ENCODE peak calls at places on chromosomes 5 and 9, in eight cellular contexts. R is left lung, D is GM23248, K is lower lobe of right lung, U is colonic mucosa, I is SK-N-SH, E is psoas muscle, G is IMR-90. T is an unnamed sample. For H3K36me3 and H3K9me3, the result is how much of the 10 kb centered on the place peaks cover.

GRCh38 chr9:89387970-89388867 is 69.9 kb downstream of the SECISBP2 start:
- DNase-seq in R (peak), D (peak), K (peak), U (peak), I (no peak), E (peak), G (peak), T (no peak)

GRCh38 chr9:125794708-125795107 is 47.5 kb downstream of the PBX3 start:
- DNase-seq in R (no peak), D (no peak), K (no peak), U (no peak), I (no peak), E (no peak), G (no peak), T (no peak)

GRCh38 chr5:966941-967340 is 41.7 kb upstream of the NKD2 start:
- DNase-seq in R (no peak), D (no peak), K (no peak), U (no peak), I (no peak), E (no peak), G (no peak), T (no peak)

GRCh38 chr5:13027886-13028285 is 916.6 kb downstream of the DNAH5 start:
- DNase-seq in R (no peak), D (no peak), K (no peak), U (no peak), I (no peak), E (no peak), G (no peak), T (no peak)

GRCh38 chr5:132289097-132289496 is 5.1 kb upstream of the SLC22A4 start:
- DNase-seq in R (no peak), D (peak), K (no peak), U (no peak), I (no peak), E (no peak), G (no peak), T (no peak)

GRCh38 chr9:136120119-136120393 is 1.4 kb upstream of the TMEM250 start:
- DNase-seq in R (no peak), D (no peak), K (no peak), U (peak), I (no peak), E (no peak), G (no peak), T (no peak)

GRCh38 chr5:73028991-73029540 is 73.2 kb downstream of the FCHO2 start:
- DNase-seq in R (no peak), D (peak), K (no peak), U (no peak), I (no peak), E (no peak), G (peak), T (no peak)

GRCh38 chr9:130069048-130069447 is 15.3 kb downstream of the GPR107 start:
- DNase-seq in R (no peak), D (no peak), K (no peak), U (no peak), I (no peak), E (no peak), G (no peak), T (no peak)

GRCh38 chr9:88749420-88749819 is 214.4 kb downstream of the NXNL2 start:
- DNase-seq in R (no peak), D (peak), K (no peak), U (no peak), I (no peak), E (no peak), G (peak), T (no peak)

GRCh38 chr9:128159073-128159783 is 837 bp upstream of the BBLN start:
- DNase-seq in R (peak), D (peak), K (no peak), U (peak), I (no peak), E (no peak), G (no peak), T (no peak)

GRCh38 chr5:134101686-134102439 is 12.6 kb upstream of the TCF7 start:
- DNase-seq in R (peak), D (peak), K (peak), U (peak), I (peak), E (peak), G (no peak), T (peak)

GRCh38 chr9:18825775-18826174 is 207.2 kb downstream of the SAXO1 start:
- DNase-seq in R (no peak), D (no peak), K (no peak), U (no peak), I (no peak), E (no peak), G (peak), T (no peak)

GRCh38 chr5:117547192-117547591 is 972.6 kb upstream of the SEMA6A start:
- DNase-seq in R (no peak), D (no peak), K (no peak), U (no peak), I (no peak), E (no peak), G (no peak), T (no peak)

GRCh38 chr5:34008721-34009120 is 871 bp upstream of the AMACR start:
- DNase-seq in R (no peak), D (no peak), K (no peak), U (no peak), I (no peak), E (no peak), G (no peak), T (no peak)

GRCh38 chr5:160506006-160507004 is 84.7 kb downstream of the PTTG1 start:
- DNase-seq in R (no peak), D (peak), K (peak), U (no peak), I (peak), E (peak), G (peak), T (no peak)

GRCh38 chr5:137078171-137078665 is 420.9 kb downstream of the SPOCK1 start:
- DNase-seq in R (no peak), D (peak), K (no peak), U (no peak), I (no peak), E (no peak), G (peak), T (peak)

GRCh38 chr9:133113928-133114351 is 7.1 kb downstream of the RALGDS start:
- DNase-seq in R (peak), D (no peak), K (peak), U (no peak), I (peak), E (peak), G (peak), T (no peak)

GRCh38 chr9:23849379-23849778 is 23.3 kb upstream of the ELAVL2 start:
- DNase-seq in R (no peak), D (no peak), K (no peak), U (no peak), I (no peak), E (no peak), G (no peak), T (no peak)

GRCh38 chr5:169281625-169282024 is 19.3 kb downstream of the SLIT3 start:
- DNase-seq in R (no peak), D (no peak), K (no peak), U (no peak), I (peak), E (no peak), G (no peak), T (no peak)

GRCh38 chr9:35996358-35996970 is 38.5 kb upstream of the OR2S2 start:
- DNase-seq in R (no peak), D (peak), K (no peak), U (no peak), I (no peak), E (no peak), G (peak), T (peak)

GRCh38 chr9:132141948-132142594 is 19.8 kb upstream of the NTNG2 start:
- DNase-seq in R (no peak), D (peak), K (no peak), U (no peak), I (no peak), E (no peak), G (no peak), T (no peak)

GRCh38 chr5:87650284-87650683 is 237.6 kb upstream of the CCNH start:
- DNase-seq in R (no peak), D (peak), K (no peak), U (no peak), I (no peak), E (no peak), G (no peak), T (no peak)

GRCh38 chr9:116271307-116271706 is 117.7 kb downstream of the PAPPA start:
- DNase-seq in R (no peak), D (no peak), K (no peak), U (no peak), I (no peak), E (no peak), G (no peak), T (no peak)

GRCh38 chr9:34520505-34521385 is 2.0 kb downstream of the ENHO start:
- DNase-seq in R (no peak), D (no peak), K (no peak), U (no peak), I (no peak), E (no peak), G (no peak), T (no peak)

GRCh38 chr9:114677418-114677817 is 4.6 kb downstream of the TEX48 start:
- DNase-seq in R (no peak), D (peak), K (no peak), U (no peak), I (no peak), E (no peak), G (peak), T (peak)

GRCh38 chr9:127122176-127123151 is at the start of gene ANGPTL2:
- DNase-seq in R (peak), D (peak), K (peak), U (peak), I (peak), E (peak), G (peak), T (peak)

GRCh38 chr9:70935856-70936255 is 185.6 kb downstream of the TRPM3 start:
- DNase-seq in R (no peak), D (peak), K (no peak), U (no peak), I (no peak), E (no peak), G (no peak), T (no peak)

GRCh38 chr5:82861705-82862104 is 215.5 kb downstream of the TMEM167A start:
- DNase-seq in R (no peak), D (peak), K (no peak), U (no peak), I (no peak), E (no peak), G (no peak), T (no peak)

GRCh38 chr9:679462-679861 is 162.0 kb upstream of the DMRT1 start:
- DNase-seq in R (no peak), D (no peak), K (no peak), U (no peak), I (no peak), E (no peak), G (no peak), T (no peak)

GRCh38 chr9:131727184-131727785 is 12.6 kb downstream of the RAPGEF1 start:
- DNase-seq in R (no peak), D (peak), K (no peak), U (no peak), I (no peak), E (no peak), G (peak), T (no peak)

GRCh38 chr9:133105461-133105770 is 15.6 kb downstream of the RALGDS start:
- DNase-seq in R (peak), D (no peak), K (peak), U (no peak), I (no peak), E (no peak), G (no peak), T (no peak)

GRCh38 chr9:83291196-83291595 is 228.3 kb upstream of the RASEF start:
- DNase-seq in R (no peak), D (no peak), K (no peak), U (no peak), I (no peak), E (no peak), G (no peak), T (no peak)

GRCh38 chr5:154466671-154467070 is 11.4 kb downstream of the HAND1 start:
- DNase-seq in R (no peak), D (no peak), K (no peak), U (no peak), I (no peak), E (no peak), G (peak), T (no peak)

GRCh38 chr9:35813434-35814105 is 1.3 kb downstream of the HINT2 start:
- DNase-seq in R (no peak), D (peak), K (no peak), U (no peak), I (peak), E (no peak), G (peak), T (peak)

GRCh38 chr9:124769451-124770358 is 1.4 kb downstream of the NR6A1 start:
- DNase-seq in R (peak), D (no peak), K (peak), U (peak), I (peak), E (no peak), G (no peak), T (peak)

GRCh38 chr9:115466784-115467183 is 348.8 kb upstream of the TNC start:
- DNase-seq in R (no peak), D (no peak), K (no peak), U (no peak), I (no peak), E (peak), G (no peak), T (no peak)

GRCh38 chr5:152584103-152584502 is 179.0 kb upstream of the NMUR2 start:
- DNase-seq in R (no peak), D (no peak), K (no peak), U (no peak), I (no peak), E (no peak), G (no peak), T (no peak)

GRCh38 chr5:321233-321725 is at the start of gene AHRR:
- DNase-seq in R (peak), D (peak), K (peak), U (peak), I (peak), E (peak), G (peak), T (peak)

GRCh38 chr9:132486706-132487350 is 76.8 kb downstream of the CFAP77 start:
- DNase-seq in R (no peak), D (no peak), K (no peak), U (no peak), I (peak), E (no peak), G (no peak), T (no peak)

DNA sequence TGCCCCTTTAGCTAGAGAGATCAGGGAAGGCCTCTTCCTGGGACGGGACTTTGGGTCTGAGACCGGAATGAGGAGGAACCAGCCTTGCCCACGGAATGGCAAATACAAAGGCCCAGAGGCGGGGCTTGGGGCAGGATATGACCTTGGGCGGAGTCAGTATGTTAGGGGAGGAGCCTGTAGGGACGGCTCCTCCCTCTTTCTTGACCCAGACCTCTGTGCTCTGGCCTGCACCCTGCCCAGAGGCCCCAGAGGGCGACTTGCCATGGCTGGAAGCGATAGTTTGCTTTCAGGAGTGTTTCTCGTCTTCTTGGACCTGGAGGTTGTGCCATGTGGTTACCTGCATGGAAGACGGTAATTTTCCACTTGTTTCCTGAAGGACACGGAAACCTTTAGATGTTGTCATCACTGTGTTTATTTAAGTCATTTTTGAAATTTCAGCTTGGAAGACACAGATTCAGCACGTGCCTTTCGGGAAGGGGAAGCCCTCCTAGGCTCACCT is 85.6 kb downstream of the DAB2IP start:
- DNase-seq in R (no peak), D (peak), K (peak), U (peak), I (peak), E (peak), G (no peak), T (no peak)
- H3K4me3 ChIP-seq in R (peak), D (no peak), K (peak), U (peak), I (no peak), E (peak), G (no peak), T (no peak)

DNA sequence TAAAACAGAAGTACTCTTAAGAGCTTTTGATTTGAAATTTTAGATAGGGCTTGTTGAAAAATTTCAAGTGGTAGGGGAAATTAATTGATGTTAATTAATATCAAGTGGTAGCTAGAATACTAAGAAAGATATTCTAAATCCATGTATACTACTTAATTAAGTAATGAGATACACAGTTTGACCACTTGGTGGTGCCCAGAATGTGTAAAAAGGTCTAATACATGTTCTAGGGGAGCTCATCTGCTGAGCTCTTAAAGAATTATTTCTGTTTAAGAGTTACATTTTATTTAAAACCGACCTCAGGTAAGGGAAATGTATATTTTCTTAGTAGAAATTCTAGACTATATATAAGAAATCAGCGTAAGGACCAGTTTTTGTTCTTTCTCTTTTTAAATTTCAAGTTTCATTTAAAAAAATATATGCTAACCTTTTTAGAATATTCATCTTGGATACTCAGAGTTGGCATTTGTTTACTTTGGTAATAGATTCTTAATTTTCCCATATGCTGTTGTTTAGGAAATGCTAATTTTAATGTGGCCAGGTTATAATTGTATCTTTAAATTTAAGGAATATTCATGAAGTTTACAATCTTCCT is 61.5 kb downstream of the LNPEP start:
- DNase-seq in R (no peak), D (peak), K (no peak), U (no peak), I (peak), E (no peak), G (peak), T (no peak)
- H3K36me3 ChIP-seq in R (half or more), D (under half), K (half or more), U (under half), I (under half), E (half or more), G (under half), T (under half)

DNA sequence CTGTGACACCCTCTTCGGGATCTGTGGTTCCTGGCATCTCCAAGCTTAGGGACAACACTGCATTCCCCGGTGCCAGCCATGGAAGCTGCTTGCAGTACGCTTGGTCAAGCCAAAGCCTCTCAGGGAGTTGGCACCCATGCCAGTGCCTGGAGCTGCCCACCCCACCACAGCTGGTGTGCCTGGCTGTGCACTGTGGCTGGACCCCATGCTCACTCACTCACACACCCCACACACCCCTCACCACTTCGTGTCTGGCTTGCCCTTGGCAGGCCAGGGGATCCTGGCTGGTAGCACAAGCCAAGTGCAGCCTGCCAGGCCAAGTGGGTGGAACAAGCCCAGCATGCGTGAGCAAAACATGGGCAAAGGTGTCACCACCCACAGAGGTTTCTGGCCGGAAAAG is 324.5 kb upstream of the PTGER4 start:
- DNase-seq in R (peak), D (no peak), K (no peak), U (no peak), I (no peak), E (no peak), G (no peak), T (peak)
- H3K9me3 ChIP-seq in R (under half), D (under half), K (under half), U (under half), I (under half), E (under half), G (under half), T (under half)

GRCh38 chr5:142871880-142872200 is 101.7 kb downstream of the ARHGAP26 start:
- DNase-seq in R (no peak), D (peak), K (peak), U (no peak), I (peak), E (peak), G (peak), T (no peak)
- H3K4me3 ChIP-seq in R (no peak), D (no peak), K (no peak), U (no peak), I (no peak), E (no peak), G (no peak), T (no peak)

GRCh38 chr9:94016744-94017143 is 61.6 kb upstream of the BARX1 start:
- DNase-seq in R (no peak), D (no peak), K (no peak), U (peak), I (no peak), E (no peak), G (no peak), T (no peak)

GRCh38 chr9:94017939-94018531 is 62.9 kb upstream of the BARX1 start:
- DNase-seq in R (no peak), D (no peak), K (no peak), U (no peak), I (no peak), E (no peak), G (peak), T (no peak)

GRCh38 chr9:94014066-94014654 is 59.0 kb upstream of the BARX1 start:
- DNase-seq in R (no peak), D (peak), K (no peak), U (no peak), I (peak), E (no peak), G (peak), T (no peak)

GRCh38 chr9:94014845-94015244 is 59.7 kb upstream of the BARX1 start:
- DNase-seq in R (peak), D (no peak), K (no peak), U (no peak), I (no peak), E (no peak), G (no peak), T (no peak)

DNA sequence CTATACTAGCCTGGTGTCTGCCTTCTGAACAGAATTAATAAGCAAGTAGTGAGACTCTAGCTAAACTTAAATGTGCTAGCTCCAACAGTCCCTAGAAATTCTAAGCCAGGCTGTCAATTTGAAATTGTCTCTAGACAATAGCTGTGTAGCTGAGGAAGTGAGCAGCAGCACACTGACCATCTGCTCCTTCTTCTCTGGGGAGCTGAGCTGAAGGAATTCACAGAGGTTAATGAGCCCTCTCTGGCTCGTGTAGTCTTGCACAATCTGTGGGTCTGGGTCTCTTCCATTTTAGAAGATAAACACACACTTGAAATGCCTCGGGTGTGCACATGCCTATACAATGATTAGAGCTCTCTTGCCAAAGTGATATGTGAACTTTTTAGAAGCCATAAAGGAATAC is 63.5 kb upstream of the BARX1 start:
- DNase-seq in R (no peak), D (no peak), K (no peak), U (no peak), I (no peak), E (no peak), G (peak), T (no peak)
- H3K36me3 ChIP-seq in R (under half), D (under half), K (under half), U (under half), I (under half), E (under half), G (under half), T (under half)